ENCODE peak calls at places on chromosomes 16 and 17, in six cellular contexts. One of them, this sample, is unnamed.

GRCh38 chr17:74450231-74450630 is 16.2 kb upstream of the CD300A start:
- DNase-seq in adrenal gland: no peak
- DNase-seq in NCI-H1105 treated with DMSO at 0.1 percent for 48 hours: no peak
- DNase-seq in mucosa of descending colon: no peak
- DNase-seq in colonic mucosa: no peak
- DNase-seq in A549: no peak
- DNase-seq in this sample: no peak

GRCh38 chr17:40106760-40107265 is 6.4 kb upstream of the NR1D1 start:
- DNase-seq in adrenal gland: no peak
- DNase-seq in NCI-H1105 treated with DMSO at 0.1 percent for 48 hours: no peak
- DNase-seq in mucosa of descending colon: peak; percentile 43
- DNase-seq in colonic mucosa: no peak
- DNase-seq in A549: no peak
- DNase-seq in this sample: no peak

GRCh38 chr16:67471758-67472384 is 9.1 kb downstream of the ATP6V0D1 start:
- DNase-seq in adrenal gland: no peak
- DNase-seq in NCI-H1105 treated with DMSO at 0.1 percent for 48 hours: no peak
- DNase-seq in mucosa of descending colon: no peak
- DNase-seq in colonic mucosa: no peak
- DNase-seq in A549: no peak
- DNase-seq in this sample: no peak

GRCh38 chr17:27066315-27066714 is 227.6 kb upstream of the WSB1 start:
- DNase-seq in adrenal gland: no peak
- DNase-seq in NCI-H1105 treated with DMSO at 0.1 percent for 48 hours: no peak
- DNase-seq in mucosa of descending colon: no peak
- DNase-seq in colonic mucosa: no peak
- DNase-seq in A549: no peak
- DNase-seq in this sample: no peak

GRCh38 chr17:66727634-66728570 is 107.0 kb upstream of the CACNG5 start:
- DNase-seq in adrenal gland: peak; percentile 60
- DNase-seq in NCI-H1105 treated with DMSO at 0.1 percent for 48 hours: peak; percentile 72
- DNase-seq in mucosa of descending colon: peak; percentile 78
- DNase-seq in colonic mucosa: peak; percentile 81
- DNase-seq in A549: peak; percentile 68
- DNase-seq in this sample: peak; percentile 60

GRCh38 chr16:27400751-27401620 is 988 bp upstream of the IL21R start:
- DNase-seq in adrenal gland: no peak
- DNase-seq in NCI-H1105 treated with DMSO at 0.1 percent for 48 hours: no peak
- DNase-seq in mucosa of descending colon: no peak
- DNase-seq in colonic mucosa: no peak
- DNase-seq in A549: no peak
- DNase-seq in this sample: no peak

GRCh38 chr17:75679706-75680201 is 12.6 kb downstream of the SAP30BP start:
- DNase-seq in adrenal gland: peak; percentile 47
- DNase-seq in NCI-H1105 treated with DMSO at 0.1 percent for 48 hours: no peak
- DNase-seq in mucosa of descending colon: peak; percentile 75
- DNase-seq in colonic mucosa: peak; percentile 64
- DNase-seq in A549: peak; percentile 89
- DNase-seq in this sample: no peak

GRCh38 chr16:57578521-57579360 is 36.3 kb downstream of the ADGRG5 start:
- DNase-seq in adrenal gland: no peak
- DNase-seq in NCI-H1105 treated with DMSO at 0.1 percent for 48 hours: no peak
- DNase-seq in mucosa of descending colon: no peak
- DNase-seq in colonic mucosa: no peak
- DNase-seq in A549: no peak
- DNase-seq in this sample: peak; percentile 85